ENCODE peak calls at places on chromosomes 2 and 18, in ten cellular contexts. G, Z, X, F, Q, D, A, O, U and B are unnamed samples.

GRCh38 chr2:109558076-109558882 is 55.5 kb downstream of the SEPTIN10 start:
- ATAC-seq in A (peak), U (peak), G (no peak), F (peak), Z (no peak), O (peak), X (peak), D (no peak), Q (peak), B (no peak)

GRCh38 chr2:217421834-217422233 is 562.0 kb upstream of the TNP1 start:
- ATAC-seq in G (no peak), F (no peak), D (no peak), A (no peak), X (no peak), O (no peak), U (no peak), Z (no peak), Q (no peak), B (no peak)

GRCh38 chr2:201779996-201780673 is 598 bp downstream of the ALS2 start:
- ATAC-seq in X (peak), Q (no peak), F (peak), D (peak), U (peak), O (peak), G (peak), Z (peak), A (peak), B (no peak)

GRCh38 chr2:235500761-235501662 is 7.2 kb downstream of the AGAP1 start:
- ATAC-seq in O (peak), U (no peak), X (peak), G (no peak), Q (no peak), Z (no peak), D (no peak), A (no peak), F (no peak), B (peak)

GRCh38 chr2:102336502-102336945 is 19.1 kb upstream of the IL18R1 start:
- ATAC-seq in Q (peak), D (peak), F (peak), G (peak), Z (peak), X (peak), A (peak), U (peak), O (peak), B (peak)

GRCh38 chr2:119426801-119427395 is 4.8 kb upstream of the TMEM37 start:
- ATAC-seq in Q (no peak), X (no peak), D (peak), F (peak), A (peak), Z (no peak), U (peak), G (peak), O (no peak), B (no peak)

GRCh38 chr18:48898521-48898920 is 52.2 kb downstream of the SMAD7 start:
- ATAC-seq in G (no peak), D (no peak), Z (no peak), O (no peak), F (no peak), U (no peak), X (no peak), Q (no peak), A (no peak), B (no peak)

GRCh38 chr2:223762853-223763252 is 74.5 kb downstream of the AP1S3 start:
- ATAC-seq in G (no peak), Z (no peak), D (no peak), U (no peak), X (no peak), Q (no peak), O (no peak), A (peak), F (peak), B (no peak)

GRCh38 chr2:127254386-127254981 is 34.4 kb upstream of the CYP27C1 start:
- ATAC-seq in Q (no peak), O (no peak), U (no peak), A (no peak), F (no peak), Z (no peak), G (no peak), X (no peak), D (no peak), B (no peak)

GRCh38 chr2:226799976-226800940 is 638 bp upstream of the IRS1 start:
- ATAC-seq in F (no peak), Q (no peak), G (no peak), U (peak), Z (no peak), O (peak), A (no peak), X (peak), D (peak), B (no peak)

GRCh38 chr2:165192729-165193128 is 11.1 kb downstream of the SCN3A start:
- ATAC-seq in F (no peak), O (no peak), D (no peak), Q (no peak), A (no peak), U (no peak), X (no peak), G (no peak), Z (no peak), B (no peak)

GRCh38 chr2:24453379-24454073 is 37.5 kb upstream of the NCOA1 start:
- ATAC-seq in Z (no peak), U (no peak), X (peak), D (no peak), A (no peak), Q (peak), G (no peak), O (peak), F (no peak), B (peak)

GRCh38 chr2:109156052-109156451 is 27.0 kb downstream of the SH3RF3 start:
- ATAC-seq in U (no peak), D (no peak), G (no peak), X (no peak), Z (no peak), Q (no peak), F (no peak), A (no peak), O (no peak), B (no peak)

GRCh38 chr2:173058673-173059072 is 17.0 kb upstream of the MAP3K20 start:
- ATAC-seq in X (no peak), U (no peak), D (no peak), G (no peak), F (no peak), Q (no peak), Z (no peak), O (no peak), A (peak), B (no peak)

GRCh38 chr2:210399440-210400041 is 77.0 kb downstream of the LANCL1 start:
- ATAC-seq in Q (no peak), A (no peak), X (no peak), O (peak), D (no peak), F (no peak), G (no peak), U (peak), Z (no peak), B (no peak)